ENCODE peak calls at places on chromosomes 2 and 18, in six cellular contexts. Y is tibial nerve, P is heart right ventricle, U is hepatocyte, O is lung, G is sigmoid colon. N is an unnamed sample. For H3K27me3, the result is how much of the 10 kb centered on the place peaks cover.

GRCh38 chr2:55807900-55808299 is 114.3 kb upstream of the PNPT1 start:
- DNase-seq in Y (no peak), P (no peak), U (no peak), O (no peak), G (no peak), N (peak)

GRCh38 chr2:237864030-237864931 is 4.9 kb downstream of the RAMP1 start:
- DNase-seq in Y (no peak), P (no peak), U (no peak), O (peak), G (peak), N (no peak)

GRCh38 chr18:52499646-52500045 is 159.6 kb downstream of the DCC start:
- DNase-seq in Y (no peak), P (no peak), U (peak), O (no peak), G (no peak), N (no peak)

GRCh38 chr18:25066536-25066935 is 285.4 kb downstream of the ZNF521 start:
- DNase-seq in Y (no peak), P (no peak), U (no peak), O (no peak), G (no peak), N (no peak)

GRCh38 chr18:70781860-70782453 is 493.1 kb downstream of the SOCS6 start:
- DNase-seq in Y (no peak), P (no peak), U (peak), O (peak), G (no peak), N (peak)

GRCh38 chr2:46434851-46435273 is 44.5 kb upstream of the TMEM247 start:
- DNase-seq in Y (no peak), P (no peak), U (no peak), O (no peak), G (no peak), N (no peak)

GRCh38 chr2:196801578-196801977 is 2.1 kb upstream of the GTF3C3 start:
- DNase-seq in Y (no peak), P (no peak), U (no peak), O (no peak), G (no peak), N (no peak)

GRCh38 chr18:10142496-10143160 is 228.8 kb downstream of the VAPA start:
- DNase-seq in Y (no peak), P (peak), U (no peak), O (no peak), G (no peak), N (no peak)

GRCh38 chr2:3728104-3729054 is 25.0 kb downstream of the DCDC2C start:
- DNase-seq in Y (no peak), P (no peak), U (peak), O (no peak), G (no peak), N (no peak)

GRCh38 chr18:3721771-3722661 is 272.0 kb downstream of the TGIF1 start:
- DNase-seq in Y (no peak), P (no peak), U (peak), O (peak), G (no peak), N (no peak)

GRCh38 chr2:132560562-132560961 is 109.4 kb downstream of the LYPD1 start:
- DNase-seq in Y (no peak), P (no peak), U (no peak), O (no peak), G (no peak), N (no peak)

GRCh38 chr2:31008571-31009114 is 129.6 kb downstream of the GALNT14 start:
- DNase-seq in Y (no peak), P (no peak), U (no peak), O (no peak), G (no peak), N (no peak)

GRCh38 chr2:31018280-31018679 is 120.0 kb downstream of the GALNT14 start:
- DNase-seq in Y (no peak), P (no peak), U (no peak), O (no peak), G (no peak), N (no peak)

GRCh38 chr2:31012384-31012783 is 125.9 kb downstream of the GALNT14 start:
- DNase-seq in Y (no peak), P (no peak), U (no peak), O (no peak), G (no peak), N (no peak)

GRCh38 chr2:31011565-31011964 is 126.7 kb downstream of the GALNT14 start:
- DNase-seq in Y (no peak), P (no peak), U (no peak), O (no peak), G (no peak), N (no peak)

GRCh38 chr2:31013311-31013710 is 124.9 kb downstream of the GALNT14 start:
- DNase-seq in Y (no peak), P (no peak), U (no peak), O (no peak), G (no peak), N (no peak)
- H3K27me3 ChIP-seq in Y (under half), P (under half), U (under half), O (under half), G (under half), N (under half)

GRCh38 chr2:65231892-65232477 is 4.4 kb downstream of the ACTR2 start:
- DNase-seq in Y (no peak), P (no peak), U (no peak), O (no peak), G (no peak), N (no peak)
- H3K27me3 ChIP-seq in Y (under half), P (under half), U (under half), O (under half), G (under half), N (under half)

DNA sequence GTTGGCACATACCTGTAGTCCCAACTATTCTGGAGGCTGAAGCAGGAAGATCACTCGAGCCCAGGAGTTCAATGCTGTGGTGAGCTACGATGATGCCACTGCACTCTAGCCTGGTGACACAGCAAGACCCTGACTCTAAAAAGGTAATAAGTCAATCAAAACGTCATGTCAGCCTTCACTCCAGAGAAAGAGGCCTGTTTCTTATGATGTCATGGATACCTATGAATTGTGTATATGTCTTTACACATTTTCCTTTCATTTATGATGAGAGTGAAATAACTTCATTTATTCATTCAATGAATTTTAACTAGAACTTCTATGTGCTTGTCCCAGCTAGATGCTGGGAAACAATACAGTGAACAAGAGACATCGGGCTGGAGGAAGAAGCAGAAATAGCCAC is 25.0 kb upstream of the ID2 start:
- DNase-seq in Y (no peak), P (no peak), U (no peak), O (no peak), G (no peak), N (no peak)
- H3K27me3 ChIP-seq in Y (under half), P (under half), U (under half), O (under half), G (under half), N (under half)

GRCh38 chr2:172090947-172091625 is 5.8 kb downstream of the DLX1 start:
- DNase-seq in Y (no peak), P (no peak), U (no peak), O (no peak), G (no peak), N (no peak)

GRCh38 chr2:172093416-172094318 is 8.4 kb downstream of the DLX1 start:
- DNase-seq in Y (no peak), P (no peak), U (no peak), O (no peak), G (no peak), N (no peak)

GRCh38 chr2:172094319-172095145 is 8.2 kb downstream of the DLX2 start:
- DNase-seq in Y (no peak), P (peak), U (no peak), O (no peak), G (no peak), N (no peak)

GRCh38 chr2:172091626-172092566 is 6.6 kb downstream of the DLX1 start:
- DNase-seq in Y (no peak), P (no peak), U (no peak), O (no peak), G (no peak), N (no peak)

DNA sequence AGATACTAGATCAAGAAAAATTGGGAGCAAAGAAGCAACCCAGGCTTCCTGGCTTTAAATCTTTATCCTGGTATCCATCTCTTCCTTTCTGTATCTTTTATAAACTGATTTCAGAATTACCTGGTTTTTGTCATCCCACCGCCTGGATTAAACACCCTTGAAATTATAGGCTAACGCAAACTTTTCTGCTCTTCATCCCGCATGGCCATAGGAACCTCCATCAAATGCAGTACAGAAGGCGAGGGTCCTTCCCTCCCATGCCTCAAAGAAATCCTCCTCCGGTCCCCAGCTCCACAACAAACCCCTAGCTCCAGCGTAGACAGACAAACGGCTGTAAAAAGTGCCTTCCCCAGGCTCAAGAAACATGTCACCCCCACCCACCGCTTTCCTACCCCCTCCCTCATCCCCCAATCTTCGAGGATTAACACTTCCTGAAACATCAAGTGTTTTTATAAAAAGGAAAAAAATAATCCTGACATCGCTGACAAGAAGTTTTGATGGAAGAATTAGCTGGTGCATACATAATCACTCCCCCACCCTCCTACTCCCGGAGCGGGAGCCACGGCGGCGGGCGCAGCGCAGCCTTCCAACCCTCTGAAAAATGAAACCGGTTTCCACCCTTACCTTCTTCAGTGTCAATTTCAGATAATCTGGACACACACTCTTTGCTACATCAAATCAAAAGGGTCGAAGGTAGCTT is 7.6 kb downstream of the DLX1 start:
- DNase-seq in Y (no peak), P (no peak), U (no peak), O (no peak), G (no peak), N (no peak)
- H3K27me3 ChIP-seq in Y (half or more), P (half or more), U (half or more), O (under half), G (half or more), N (half or more)